ENCODE peak calls at places on chromosomes 5 and 9, in nine cellular contexts. One of them, this sample, is unnamed.

GRCh38 chr5:92371171-92371888 is 988.2 kb upstream of the ARRDC3 start:
- DNase-seq in H1: no peak
- DNase-seq in A549: no peak
- DNase-seq in breast epithelium: no peak
- DNase-seq in body of pancreas: no peak
- DNase-seq in GM12878: no peak
- DNase-seq in heart left ventricle: no peak
- DNase-seq in IMR-90: no peak
- DNase-seq in H54: no peak
- DNase-seq in this sample: no peak

GRCh38 chr9:37286530-37287175 is 135.8 kb upstream of the GRHPR start:
- DNase-seq in H1: no peak
- DNase-seq in A549: no peak
- DNase-seq in breast epithelium: no peak
- DNase-seq in body of pancreas: no peak
- DNase-seq in GM12878: no peak
- DNase-seq in heart left ventricle: no peak
- DNase-seq in IMR-90: no peak
- DNase-seq in H54: no peak
- DNase-seq in this sample: no peak

GRCh38 chr5:101534486-101535110 is 631.5 kb upstream of the ST8SIA4 start:
- DNase-seq in H1: no peak
- DNase-seq in A549: no peak
- DNase-seq in breast epithelium: no peak
- DNase-seq in body of pancreas: no peak
- DNase-seq in GM12878: no peak
- DNase-seq in heart left ventricle: no peak
- DNase-seq in IMR-90: peak; percentile 14
- DNase-seq in H54: no peak
- DNase-seq in this sample: no peak

GRCh38 chr5:111954516-111955337 is 197.7 kb upstream of the NREP start:
- DNase-seq in H1: no peak
- DNase-seq in A549: no peak
- DNase-seq in breast epithelium: no peak
- DNase-seq in body of pancreas: no peak
- DNase-seq in GM12878: peak; percentile 28
- DNase-seq in heart left ventricle: no peak
- DNase-seq in IMR-90: peak; percentile 51
- DNase-seq in H54: no peak
- DNase-seq in this sample: no peak

GRCh38 chr9:113988951-113989780 is 88.9 kb downstream of the AMBP start:
- DNase-seq in H1: no peak
- DNase-seq in A549: no peak
- DNase-seq in breast epithelium: no peak
- DNase-seq in body of pancreas: no peak
- DNase-seq in GM12878: no peak
- DNase-seq in heart left ventricle: peak; percentile 62
- DNase-seq in IMR-90: no peak
- DNase-seq in H54: no peak
- DNase-seq in this sample: no peak

GRCh38 chr5:15791274-15791673 is 291.3 kb downstream of the FBXL7 start:
- DNase-seq in H1: no peak
- DNase-seq in A549: no peak
- DNase-seq in breast epithelium: no peak
- DNase-seq in body of pancreas: no peak
- DNase-seq in GM12878: no peak
- DNase-seq in heart left ventricle: no peak
- DNase-seq in IMR-90: no peak
- DNase-seq in H54: no peak
- DNase-seq in this sample: no peak

GRCh38 chr9:746661-747434 is 94.6 kb upstream of the DMRT1 start:
- DNase-seq in H1: peak; percentile 33
- DNase-seq in A549: no peak
- DNase-seq in breast epithelium: no peak
- DNase-seq in body of pancreas: no peak
- DNase-seq in GM12878: no peak
- DNase-seq in heart left ventricle: no peak
- DNase-seq in IMR-90: no peak
- DNase-seq in H54: no peak
- DNase-seq in this sample: peak; percentile 46

GRCh38 chr9:130707225-130707976 is 13.8 kb downstream of the EXOSC2 start:
- DNase-seq in H1: peak; percentile 73
- DNase-seq in A549: peak; percentile 68
- DNase-seq in breast epithelium: no peak
- DNase-seq in body of pancreas: peak; percentile 81
- DNase-seq in GM12878: no peak
- DNase-seq in heart left ventricle: no peak
- DNase-seq in IMR-90: peak; percentile 68
- DNase-seq in H54: no peak
- DNase-seq in this sample: peak; percentile 77

GRCh38 chr9:6788175-6789016 is 30.6 kb downstream of the KDM4C start:
- DNase-seq in H1: no peak
- DNase-seq in A549: peak; percentile 68
- DNase-seq in breast epithelium: no peak
- DNase-seq in body of pancreas: no peak
- DNase-seq in GM12878: no peak
- DNase-seq in heart left ventricle: no peak
- DNase-seq in IMR-90: peak; percentile 58
- DNase-seq in H54: peak; percentile 55
- DNase-seq in this sample: no peak

GRCh38 chr9:92506184-92506857 is 24.0 kb upstream of the ASPN start:
- DNase-seq in H1: no peak
- DNase-seq in A549: peak; percentile 61
- DNase-seq in breast epithelium: no peak
- DNase-seq in body of pancreas: no peak
- DNase-seq in GM12878: no peak
- DNase-seq in heart left ventricle: no peak
- DNase-seq in IMR-90: peak; percentile 95
- DNase-seq in H54: peak; percentile 60
- DNase-seq in this sample: no peak

GRCh38 chr5:120239076-120239475 is 225.0 kb upstream of the PRR16 start:
- DNase-seq in H1: no peak
- DNase-seq in A549: no peak
- DNase-seq in breast epithelium: no peak
- DNase-seq in body of pancreas: no peak
- DNase-seq in GM12878: no peak
- DNase-seq in heart left ventricle: no peak
- DNase-seq in IMR-90: no peak
- DNase-seq in H54: no peak
- DNase-seq in this sample: no peak

GRCh38 chr5:35436441-35437057 is 181.1 kb upstream of the SPEF2 start:
- DNase-seq in H1: no peak
- DNase-seq in A549: peak; percentile 36
- DNase-seq in breast epithelium: no peak
- DNase-seq in body of pancreas: peak; percentile 18
- DNase-seq in GM12878: no peak
- DNase-seq in heart left ventricle: no peak
- DNase-seq in IMR-90: peak; percentile 22
- DNase-seq in H54: peak; percentile 15
- DNase-seq in this sample: peak; percentile 58

GRCh38 chr9:72726951-72727350 is 205.5 kb downstream of the TMC1 start:
- DNase-seq in H1: no peak
- DNase-seq in A549: no peak
- DNase-seq in breast epithelium: no peak
- DNase-seq in body of pancreas: no peak
- DNase-seq in GM12878: no peak
- DNase-seq in heart left ventricle: no peak
- DNase-seq in IMR-90: no peak
- DNase-seq in H54: no peak
- DNase-seq in this sample: no peak

GRCh38 chr9:134049772-134050588 is 17.8 kb downstream of the BRD3 start:
- DNase-seq in H1: no peak
- DNase-seq in A549: no peak
- DNase-seq in breast epithelium: no peak
- DNase-seq in body of pancreas: no peak
- DNase-seq in GM12878: no peak
- DNase-seq in heart left ventricle: no peak
- DNase-seq in IMR-90: no peak
- DNase-seq in H54: no peak
- DNase-seq in this sample: no peak

GRCh38 chr5:87150630-87151029 is 117.1 kb upstream of the RASA1 start:
- DNase-seq in H1: no peak
- DNase-seq in A549: no peak
- DNase-seq in breast epithelium: no peak
- DNase-seq in body of pancreas: no peak
- DNase-seq in GM12878: no peak
- DNase-seq in heart left ventricle: no peak
- DNase-seq in IMR-90: no peak
- DNase-seq in H54: no peak
- DNase-seq in this sample: no peak

GRCh38 chr5:116360008-116360853 is 214.4 kb downstream of the SEMA6A start:
- DNase-seq in H1: no peak
- DNase-seq in A549: no peak
- DNase-seq in breast epithelium: no peak
- DNase-seq in body of pancreas: no peak
- DNase-seq in GM12878: no peak
- DNase-seq in heart left ventricle: peak; percentile 81
- DNase-seq in IMR-90: no peak
- DNase-seq in H54: no peak
- DNase-seq in this sample: no peak

GRCh38 chr9:20744046-20744630 is 60.1 kb downstream of the FOCAD start:
- DNase-seq in H1: no peak
- DNase-seq in A549: no peak
- DNase-seq in breast epithelium: no peak
- DNase-seq in body of pancreas: no peak
- DNase-seq in GM12878: no peak
- DNase-seq in heart left ventricle: no peak
- DNase-seq in IMR-90: no peak
- DNase-seq in H54: no peak
- DNase-seq in this sample: no peak

GRCh38 chr5:10649518-10650410 is 85.9 kb downstream of the ANKRD33B start:
- DNase-seq in H1: peak; percentile 69
- DNase-seq in A549: no peak
- DNase-seq in breast epithelium: no peak
- DNase-seq in body of pancreas: no peak
- DNase-seq in GM12878: no peak
- DNase-seq in heart left ventricle: peak; percentile 13
- DNase-seq in IMR-90: no peak
- DNase-seq in H54: no peak
- DNase-seq in this sample: no peak
- TF ChIP-seq POLR2A in H1: no peak
- TF ChIP-seq POLR2A in A549: no peak
- TF ChIP-seq POLR2A in breast epithelium: no peak
- TF ChIP-seq POLR2A in body of pancreas: no peak
- TF ChIP-seq POLR2A in GM12878: no peak
- TF ChIP-seq POLR2A in heart left ventricle: no peak
- TF ChIP-seq POLR2A in IMR-90: no peak
- TF ChIP-seq POLR2A in H54: no peak
- TF ChIP-seq POLR2A in this sample: no peak

GRCh38 chr5:179795863-179796833 is 2.4 kb downstream of the LTC4S start:
- DNase-seq in H1: peak; percentile 85
- DNase-seq in A549: peak; percentile 84
- DNase-seq in breast epithelium: peak; percentile 76
- DNase-seq in body of pancreas: peak; percentile 84
- DNase-seq in GM12878: peak; percentile 31
- DNase-seq in heart left ventricle: peak; percentile 92
- DNase-seq in IMR-90: peak; percentile 78
- DNase-seq in H54: peak; percentile 82
- DNase-seq in this sample: peak; percentile 93
- TF ChIP-seq POLR2A in H1: peak; percentile 44
- TF ChIP-seq POLR2A in A549: peak; percentile 28
- TF ChIP-seq POLR2A in breast epithelium: no peak
- TF ChIP-seq POLR2A in body of pancreas: peak; percentile 40
- TF ChIP-seq POLR2A in GM12878: peak; percentile 66
- TF ChIP-seq POLR2A in heart left ventricle: no peak
- TF ChIP-seq POLR2A in IMR-90: peak; percentile 27
- TF ChIP-seq POLR2A in H54: peak; percentile 26
- TF ChIP-seq POLR2A in this sample: no peak

DNA sequence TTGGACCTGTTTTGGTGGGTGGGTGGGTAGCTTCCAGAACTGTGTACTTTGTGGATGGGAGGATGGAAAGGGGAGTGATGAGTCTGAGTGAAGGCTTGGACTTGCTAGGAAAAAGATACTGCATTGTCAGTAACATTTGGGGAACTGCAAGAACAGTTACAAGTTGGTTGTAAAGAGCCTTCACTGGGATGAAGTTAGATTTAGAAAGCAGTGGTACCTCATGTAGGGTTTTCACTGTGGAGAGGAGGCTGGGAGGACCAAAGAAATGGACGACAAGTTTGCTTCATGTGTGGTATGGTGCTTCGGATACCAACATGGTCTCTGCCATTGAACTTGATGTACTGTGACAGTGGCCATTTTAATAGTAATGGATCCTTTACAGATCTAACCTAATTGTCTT is 50.3 kb downstream of the RAD23B start:
- DNase-seq in H1: no peak
- DNase-seq in A549: no peak
- DNase-seq in breast epithelium: no peak
- DNase-seq in body of pancreas: no peak
- DNase-seq in GM12878: no peak
- DNase-seq in heart left ventricle: no peak
- DNase-seq in IMR-90: no peak
- DNase-seq in H54: no peak
- DNase-seq in this sample: no peak
- TF ChIP-seq POLR2A in H1: peak; percentile 69
- TF ChIP-seq POLR2A in A549: no peak
- TF ChIP-seq POLR2A in breast epithelium: no peak
- TF ChIP-seq POLR2A in body of pancreas: no peak
- TF ChIP-seq POLR2A in GM12878: no peak
- TF ChIP-seq POLR2A in heart left ventricle: no peak
- TF ChIP-seq POLR2A in IMR-90: no peak
- TF ChIP-seq POLR2A in H54: no peak
- TF ChIP-seq POLR2A in this sample: no peak

DNA sequence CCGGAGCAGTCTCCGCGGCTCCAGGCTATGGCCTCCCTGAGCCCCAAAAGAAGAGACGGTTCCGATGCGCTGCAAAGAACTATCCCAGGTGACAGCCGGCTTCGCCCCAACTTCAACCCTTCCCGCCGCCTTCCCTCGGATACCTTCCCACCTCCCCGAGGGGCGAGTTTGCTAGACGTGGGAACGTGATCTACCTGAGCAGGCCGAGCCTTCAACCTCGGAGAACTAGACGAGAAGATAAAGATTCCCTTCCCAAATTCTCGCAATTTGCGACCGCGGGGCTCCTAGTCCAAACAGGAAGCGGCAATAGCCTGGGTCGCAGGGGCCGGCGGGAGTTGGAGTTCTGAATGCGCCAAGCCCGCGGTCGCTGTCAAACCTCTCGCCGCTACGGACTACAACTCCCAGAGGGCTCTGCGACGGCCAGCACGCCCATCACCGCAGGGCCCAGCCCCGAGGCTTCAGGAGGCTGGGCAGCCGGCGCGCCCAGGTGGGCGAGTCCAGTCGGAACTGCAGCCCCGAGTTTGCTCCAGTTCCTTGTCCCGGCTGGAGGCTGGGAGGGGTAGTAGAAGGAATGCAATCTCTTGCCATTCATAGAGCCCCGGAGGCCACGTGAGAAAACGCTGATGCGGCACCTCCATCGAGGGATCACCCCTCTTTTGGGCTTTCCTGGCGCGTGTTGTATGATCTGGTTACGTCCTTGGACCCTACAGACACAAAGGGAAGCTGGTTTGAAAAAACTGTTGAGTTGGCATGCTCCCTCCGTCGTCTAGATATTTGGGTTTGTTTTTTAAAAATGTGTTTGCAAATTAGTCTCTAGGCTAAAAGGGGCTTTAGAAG is at the start of gene SLC38A9:
- DNase-seq in H1: peak; percentile 96
- DNase-seq in A549: peak; percentile 93
- DNase-seq in breast epithelium: peak; percentile 85
- DNase-seq in body of pancreas: peak; percentile 96
- DNase-seq in GM12878: peak; percentile 68
- DNase-seq in heart left ventricle: peak; percentile 97
- DNase-seq in IMR-90: peak; percentile 91
- DNase-seq in H54: peak; percentile 80
- DNase-seq in this sample: peak; percentile 95
- TF ChIP-seq POLR2A in H1: peak; percentile 91
- TF ChIP-seq POLR2A in A549: peak; percentile 85
- TF ChIP-seq POLR2A in breast epithelium: no peak
- TF ChIP-seq POLR2A in body of pancreas: peak; percentile 62
- TF ChIP-seq POLR2A in GM12878: peak; percentile 80
- TF ChIP-seq POLR2A in heart left ventricle: no peak
- TF ChIP-seq POLR2A in IMR-90: no peak
- TF ChIP-seq POLR2A in H54: peak; percentile 82
- TF ChIP-seq POLR2A in this sample: peak; percentile 87